ENCODE peak calls at places on chromosome 4, in nine cellular contexts. One of them, this sample, is unnamed.

GRCh38 chr4:176949022-176949421 is 156.3 kb upstream of the VEGFC start:
- DNase-seq in GDM1: no peak
- DNase-seq in epithelial cell of prostate: no peak
- DNase-seq in left kidney: peak; percentile 14
- DNase-seq in globus pallidus: no peak
- DNase-seq in type B pancreatic cell: no peak
- DNase-seq in SJCRH30: no peak
- DNase-seq in endothelial cell: no peak
- DNase-seq in GM23338: no peak
- DNase-seq in this sample: no peak

GRCh38 chr4:111919666-111920065 is 225.6 kb upstream of the FAM241A start:
- DNase-seq in epithelial cell of prostate: no peak
- DNase-seq in globus pallidus: no peak
- DNase-seq in SJCRH30: no peak
- DNase-seq in GDM1: no peak
- DNase-seq in GM23338: no peak
- DNase-seq in left kidney: no peak
- DNase-seq in endothelial cell: no peak
- DNase-seq in type B pancreatic cell: no peak
- DNase-seq in this sample: no peak

GRCh38 chr4:52822583-52823477 is 39.3 kb upstream of the RASL11B start:
- DNase-seq in endothelial cell: no peak
- DNase-seq in type B pancreatic cell: no peak
- DNase-seq in epithelial cell of prostate: peak; percentile 31
- DNase-seq in left kidney: no peak
- DNase-seq in globus pallidus: no peak
- DNase-seq in GM23338: no peak
- DNase-seq in SJCRH30: no peak
- DNase-seq in GDM1: no peak
- DNase-seq in this sample: peak; percentile 53

GRCh38 chr4:142274137-142274536 is 572.0 kb downstream of the INPP4B start:
- DNase-seq in SJCRH30: no peak
- DNase-seq in epithelial cell of prostate: peak; percentile 33
- DNase-seq in globus pallidus: no peak
- DNase-seq in endothelial cell: no peak
- DNase-seq in type B pancreatic cell: no peak
- DNase-seq in GDM1: no peak
- DNase-seq in left kidney: no peak
- DNase-seq in GM23338: no peak
- DNase-seq in this sample: no peak

GRCh38 chr4:24496597-24496996 is 87.8 kb downstream of the DHX15 start:
- DNase-seq in left kidney: no peak
- DNase-seq in endothelial cell: no peak
- DNase-seq in SJCRH30: no peak
- DNase-seq in type B pancreatic cell: no peak
- DNase-seq in GDM1: no peak
- DNase-seq in GM23338: no peak
- DNase-seq in epithelial cell of prostate: no peak
- DNase-seq in globus pallidus: no peak
- DNase-seq in this sample: no peak

GRCh38 chr4:128810331-128810870 is 901 bp downstream of the JADE1 start:
- DNase-seq in epithelial cell of prostate: no peak
- DNase-seq in globus pallidus: peak; percentile 56
- DNase-seq in type B pancreatic cell: no peak
- DNase-seq in endothelial cell: peak; percentile 9
- DNase-seq in GM23338: no peak
- DNase-seq in left kidney: peak; percentile 76
- DNase-seq in SJCRH30: peak; percentile 13
- DNase-seq in GDM1: peak; percentile 33
- DNase-seq in this sample: no peak

GRCh38 chr4:25043548-25043947 is 12.8 kb upstream of the LGI2 start:
- DNase-seq in GM23338: no peak
- DNase-seq in GDM1: no peak
- DNase-seq in epithelial cell of prostate: no peak
- DNase-seq in globus pallidus: no peak
- DNase-seq in left kidney: no peak
- DNase-seq in type B pancreatic cell: no peak
- DNase-seq in endothelial cell: no peak
- DNase-seq in SJCRH30: no peak
- DNase-seq in this sample: no peak

GRCh38 chr4:123304151-123305021 is 92.2 kb upstream of the SPRY1 start:
- DNase-seq in GM23338: peak; percentile 91
- DNase-seq in type B pancreatic cell: no peak
- DNase-seq in SJCRH30: peak; percentile 35
- DNase-seq in epithelial cell of prostate: no peak
- DNase-seq in GDM1: no peak
- DNase-seq in globus pallidus: peak; percentile 29
- DNase-seq in endothelial cell: peak; percentile 20
- DNase-seq in left kidney: peak; percentile 70
- DNase-seq in this sample: no peak

GRCh38 chr4:170138580-170139194 is 48.9 kb upstream of the AADAT start:
- DNase-seq in GM23338: peak; percentile 90
- DNase-seq in left kidney: peak; percentile 92
- DNase-seq in SJCRH30: peak; percentile 51
- DNase-seq in globus pallidus: peak; percentile 53
- DNase-seq in epithelial cell of prostate: peak; percentile 12
- DNase-seq in GDM1: peak; percentile 73
- DNase-seq in endothelial cell: peak; percentile 82
- DNase-seq in type B pancreatic cell: peak; percentile 78
- DNase-seq in this sample: peak; percentile 13

GRCh38 chr4:125393825-125394224 is 79.1 kb downstream of the FAT4 start:
- DNase-seq in GDM1: no peak
- DNase-seq in globus pallidus: no peak
- DNase-seq in endothelial cell: no peak
- DNase-seq in epithelial cell of prostate: no peak
- DNase-seq in type B pancreatic cell: no peak
- DNase-seq in GM23338: no peak
- DNase-seq in SJCRH30: no peak
- DNase-seq in left kidney: no peak
- DNase-seq in this sample: no peak

GRCh38 chr4:23006756-23007155 is 314.0 kb downstream of the GBA3 start:
- DNase-seq in globus pallidus: no peak
- DNase-seq in left kidney: no peak
- DNase-seq in GDM1: no peak
- DNase-seq in GM23338: no peak
- DNase-seq in type B pancreatic cell: no peak
- DNase-seq in epithelial cell of prostate: peak; percentile 5
- DNase-seq in endothelial cell: no peak
- DNase-seq in SJCRH30: no peak
- DNase-seq in this sample: peak; percentile 66

GRCh38 chr4:120921456-120922389 is 803 bp downstream of the PRDM5 start:
- DNase-seq in SJCRH30: peak; percentile 77
- DNase-seq in GM23338: peak; percentile 48
- DNase-seq in globus pallidus: peak; percentile 22
- DNase-seq in left kidney: peak; percentile 85
- DNase-seq in endothelial cell: peak; percentile 66
- DNase-seq in GDM1: no peak
- DNase-seq in type B pancreatic cell: peak; percentile 76
- DNase-seq in epithelial cell of prostate: no peak
- DNase-seq in this sample: peak; percentile 30

This sample was measured in GM04503.